ENCODE peak calls at places on chromosomes 6 and 20, in eight cellular contexts. X is HS-5; G is skeletal muscle cell; H is activated CD8-positive, alpha-beta memory T cell treated with anti-CD3 and anti-CD28 coated beads, Interleukin-2, amount 50 U/mL, for 4 hours; T is stimulated activated CD4-positive, alpha-beta T cell treated with anti-CD3 and anti-CD28 coated beads, Interleukin-2, amount 100 ng/mL, for 24 hours; K is putamen; W is mammary epithelial cell; S is iris pigment epithelial cell. N is an unnamed sample.

GRCh38 chr20:38230957-38231785 is 29.4 kb downstream of the KIAA1755 start:
- DNase-seq in X (no peak), G (no peak), H (no peak), T (no peak), K (no peak), W (peak), S (peak), N (no peak)

GRCh38 chr6:14035448-14035847 is 82.1 kb upstream of the CD83 start:
- DNase-seq in X (peak), G (peak), H (no peak), T (no peak), K (no peak), W (peak), S (peak), N (peak)

GRCh38 chr6:131281471-131282270 is 146.4 kb downstream of the AKAP7 start:
- DNase-seq in X (no peak), G (peak), H (peak), T (peak), K (peak), W (no peak), S (peak), N (peak)

GRCh38 chr20:57142667-57143066 is 123.8 kb downstream of the BMP7 start:
- DNase-seq in X (no peak), G (no peak), H (no peak), T (no peak), K (no peak), W (no peak), S (no peak), N (no peak)

GRCh38 chr20:37202267-37202943 is 23.1 kb upstream of the MROH8 start:
- DNase-seq in X (peak), G (peak), H (peak), T (peak), K (no peak), W (peak), S (peak), N (peak)

GRCh38 chr20:51660741-51661608 is 107.2 kb downstream of the ATP9A start:
- DNase-seq in X (peak), G (peak), H (no peak), T (no peak), K (no peak), W (peak), S (peak), N (peak)

GRCh38 chr6:18211338-18211737 is 53.0 kb downstream of the DEK start:
- DNase-seq in X (no peak), G (no peak), H (no peak), T (peak), K (no peak), W (no peak), S (no peak), N (no peak)

GRCh38 chr6:134875367-134875766 is 74.5 kb downstream of the ALDH8A1 start:
- DNase-seq in X (no peak), G (no peak), H (no peak), T (no peak), K (no peak), W (peak), S (peak), N (peak)

GRCh38 chr6:53692172-53692571 is 26.6 kb upstream of the KLHL31 start:
- DNase-seq in X (no peak), G (no peak), H (no peak), T (no peak), K (no peak), W (no peak), S (no peak), N (no peak)

GRCh38 chr20:64194269-64194668 is 30.0 kb downstream of the MYT1 start:
- DNase-seq in X (no peak), G (no peak), H (no peak), T (no peak), K (no peak), W (no peak), S (no peak), N (no peak)

GRCh38 chr6:31497595-31498476 is at the start of gene MICB:
- DNase-seq in X (no peak), G (peak), H (peak), T (peak), K (peak), W (peak), S (peak), N (peak)

GRCh38 chr20:1528811-1529210 is 28.7 kb downstream of the SIRPD start:
- DNase-seq in X (peak), G (no peak), H (no peak), T (no peak), K (no peak), W (peak), S (peak), N (peak)

GRCh38 chr6:42021847-42022754 is 28.2 kb upstream of the TAF8 start:
- DNase-seq in X (no peak), G (no peak), H (peak), T (peak), K (no peak), W (no peak), S (no peak), N (peak)

N was measured in fibroblast of mammary gland.